ENCODE peak calls at places on chromosomes 13 and 19, in four cellular contexts. A is non-pigmented ciliary epithelial cell; Y is activated CD4-positive, alpha-beta T cell treated with anti-CD3 and anti-CD28 coated beads, Interleukin-2, amount 50 U/mL, for 1 hour; P is EH. K is an unnamed sample.
A peak's percentile ranks its signal among the peaks of the same experiment; 100 is the strongest.

GRCh38 chr19:10797541-10798256 is 38.3 kb downstream of the TMED1 start:
- DNase-seq in A (no peak), Y (peak; percentile 77), P (no peak), K (no peak)

GRCh38 chr13:111976474-111977183 is 90.3 kb upstream of the SOX1 start:
- DNase-seq in A (no peak), Y (no peak), P (no peak), K (no peak)

GRCh38 chr19:18960370-18960769 is 19.4 kb upstream of the HOMER3 start:
- DNase-seq in A (no peak), Y (no peak), P (no peak), K (no peak)

GRCh38 chr13:40666058-40666904 is at the start of gene FOXO1:
- DNase-seq in A (no peak), Y (peak; percentile 87), P (peak; percentile 88), K (peak; percentile 56)

GRCh38 chr13:27379694-27380596 is 44.5 kb upstream of the GTF3A start:
- DNase-seq in A (no peak), Y (peak; percentile 58), P (peak; percentile 60), K (no peak)

GRCh38 chr13:37621811-37622361 is 23.3 kb upstream of the POSTN start:
- DNase-seq in A (no peak), Y (no peak), P (peak; percentile 67), K (peak; percentile 22)

GRCh38 chr13:50284540-50284939 is 269.3 kb downstream of the KCNRG start:
- DNase-seq in A (no peak), Y (no peak), P (no peak), K (no peak)

GRCh38 chr13:29763426-29764180 is 86.8 kb downstream of the UBL3 start:
- DNase-seq in A (no peak), Y (no peak), P (peak; percentile 55), K (no peak)

GRCh38 chr13:50576156-50576555 is 267.3 kb downstream of the DLEU7 start:
- DNase-seq in A (no peak), Y (no peak), P (no peak), K (no peak)

GRCh38 chr19:29855771-29856510 is 44.1 kb downstream of the CCNE1 start:
- DNase-seq in A (no peak), Y (no peak), P (no peak), K (no peak)

GRCh38 chr13:77386880-77387606 is 60.1 kb upstream of the MYCBP2 start:
- DNase-seq in A (peak; percentile 48), Y (no peak), P (peak; percentile 97), K (no peak)

GRCh38 chr13:62551588-62551987 is 1135.9 kb upstream of the PCDH20 start:
- DNase-seq in A (no peak), Y (no peak), P (no peak), K (no peak)

GRCh38 chr19:41997851-41998229 is 3.8 kb upstream of the ATP1A3 start:
- DNase-seq in A (no peak), Y (no peak), P (no peak), K (no peak)

GRCh38 chr19:20926796-20927195 is 3.7 kb downstream of the ZNF85 start:
- DNase-seq in A (peak; percentile 20), Y (no peak), P (peak; percentile 4), K (no peak)

GRCh38 chr13:46354143-46355087 is 32.6 kb downstream of the RUBCNL start:
- DNase-seq in A (peak; percentile 92), Y (no peak), P (peak; percentile 97), K (no peak)